ENCODE peak calls at places on chromosome 7, in six cellular contexts. One of them, this sample, is unnamed.

GRCh38 chr7:15284406-15284805 is 277.4 kb downstream of the AGMO start:
- DNase-seq in foreskin fibroblast: no peak
- DNase-seq in lung: no peak
- DNase-seq in psoas muscle: no peak
- DNase-seq in PC-9: no peak
- DNase-seq in PC-3: no peak
- DNase-seq in this sample: no peak

GRCh38 chr7:87218941-87219544 is 489 bp downstream of the TMEM243 start:
- DNase-seq in psoas muscle: peak; percentile 80
- DNase-seq in PC-9: peak; percentile 39
- DNase-seq in PC-3: peak; percentile 57
- DNase-seq in lung: peak; percentile 90
- DNase-seq in foreskin fibroblast: peak; percentile 76
- DNase-seq in this sample: peak; percentile 82

GRCh38 chr7:72444023-72444776 is 32.1 kb upstream of the CALN1 start:
- DNase-seq in PC-9: no peak
- DNase-seq in foreskin fibroblast: no peak
- DNase-seq in PC-3: no peak
- DNase-seq in psoas muscle: no peak
- DNase-seq in lung: no peak
- DNase-seq in this sample: no peak

GRCh38 chr7:118304100-118304499 is 79.6 kb downstream of the ANKRD7 start:
- DNase-seq in PC-3: no peak
- DNase-seq in PC-9: no peak
- DNase-seq in foreskin fibroblast: no peak
- DNase-seq in psoas muscle: no peak
- DNase-seq in lung: no peak
- DNase-seq in this sample: no peak

GRCh38 chr7:41339913-41340676 is 362.8 kb downstream of the INHBA start:
- DNase-seq in lung: no peak
- DNase-seq in foreskin fibroblast: no peak
- DNase-seq in PC-9: no peak
- DNase-seq in psoas muscle: no peak
- DNase-seq in PC-3: peak; percentile 83
- DNase-seq in this sample: no peak

GRCh38 chr7:138460176-138460648 is at the start of gene TRIM24:
- DNase-seq in foreskin fibroblast: no peak
- DNase-seq in psoas muscle: peak; percentile 99
- DNase-seq in PC-9: no peak
- DNase-seq in lung: peak; percentile 96
- DNase-seq in PC-3: no peak
- DNase-seq in this sample: no peak

GRCh38 chr7:85510287-85510686 is 323.4 kb upstream of the SEMA3D start:
- DNase-seq in PC-9: no peak
- DNase-seq in lung: no peak
- DNase-seq in foreskin fibroblast: peak; percentile 31
- DNase-seq in PC-3: no peak
- DNase-seq in psoas muscle: no peak
- DNase-seq in this sample: no peak

GRCh38 chr7:19248681-19249080 is 103.5 kb upstream of the FERD3L start:
- DNase-seq in psoas muscle: no peak
- DNase-seq in PC-3: peak; percentile 7
- DNase-seq in foreskin fibroblast: peak; percentile 69
- DNase-seq in lung: no peak
- DNase-seq in PC-9: no peak
- DNase-seq in this sample: no peak

GRCh38 chr7:11355571-11355970 is 381.9 kb downstream of the PHF14 start:
- DNase-seq in lung: no peak
- DNase-seq in PC-3: no peak
- DNase-seq in foreskin fibroblast: no peak
- DNase-seq in psoas muscle: no peak
- DNase-seq in PC-9: no peak
- DNase-seq in this sample: no peak

GRCh38 chr7:99219185-99219767 is 11.4 kb upstream of the KPNA7 start:
- DNase-seq in foreskin fibroblast: no peak
- DNase-seq in lung: no peak
- DNase-seq in PC-3: peak; percentile 13
- DNase-seq in PC-9: no peak
- DNase-seq in psoas muscle: no peak
- DNase-seq in this sample: no peak

GRCh38 chr7:147984265-147984664 is 606.3 kb upstream of the C7orf33 start:
- DNase-seq in lung: no peak
- DNase-seq in PC-3: no peak
- DNase-seq in psoas muscle: no peak
- DNase-seq in foreskin fibroblast: no peak
- DNase-seq in PC-9: no peak
- DNase-seq in this sample: no peak

GRCh38 chr7:53350241-53350640 is 314.8 kb downstream of the POM121L12 start:
- DNase-seq in PC-3: peak; percentile 21
- DNase-seq in PC-9: no peak
- DNase-seq in lung: no peak
- DNase-seq in psoas muscle: no peak
- DNase-seq in foreskin fibroblast: no peak
- DNase-seq in this sample: no peak

GRCh38 chr7:144827581-144828139 is 8.2 kb downstream of the TPK1 start:
- DNase-seq in psoas muscle: no peak
- DNase-seq in lung: no peak
- DNase-seq in foreskin fibroblast: peak; percentile 15
- DNase-seq in PC-3: no peak
- DNase-seq in PC-9: no peak
- DNase-seq in this sample: no peak

GRCh38 chr7:103031781-103032180 is 42.8 kb downstream of the FBXL13 start:
- DNase-seq in lung: no peak
- DNase-seq in PC-9: no peak
- DNase-seq in psoas muscle: no peak
- DNase-seq in foreskin fibroblast: peak; percentile 21
- DNase-seq in PC-3: peak; percentile 32
- DNase-seq in this sample: no peak

GRCh38 chr7:128827248-128827958 is 2.8 kb upstream of the FLNC start:
- DNase-seq in foreskin fibroblast: peak; percentile 93
- DNase-seq in PC-9: peak; percentile 55
- DNase-seq in PC-3: peak; percentile 78
- DNase-seq in psoas muscle: peak; percentile 97
- DNase-seq in lung: no peak
- DNase-seq in this sample: no peak

GRCh38 chr7:128827971-128828711 is 2.1 kb upstream of the FLNC start:
- DNase-seq in psoas muscle: peak; percentile 91
- DNase-seq in foreskin fibroblast: peak; percentile 87
- DNase-seq in PC-3: peak; percentile 45
- DNase-seq in PC-9: no peak
- DNase-seq in lung: no peak
- DNase-seq in this sample: no peak

GRCh38 chr7:128829391-128830166 is 627 bp upstream of the FLNC start:
- DNase-seq in foreskin fibroblast: peak; percentile 77
- DNase-seq in lung: no peak
- DNase-seq in PC-9: no peak
- DNase-seq in PC-3: peak; percentile 77
- DNase-seq in psoas muscle: peak; percentile 86
- DNase-seq in this sample: no peak

GRCh38 chr7:128826512-128826911 is 3.7 kb upstream of the FLNC start:
- DNase-seq in PC-3: no peak
- DNase-seq in lung: no peak
- DNase-seq in foreskin fibroblast: no peak
- DNase-seq in psoas muscle: no peak
- DNase-seq in PC-9: no peak
- DNase-seq in this sample: no peak

GRCh38 chr7:128826916-128827247 is 3.3 kb upstream of the FLNC start:
- DNase-seq in lung: no peak
- DNase-seq in foreskin fibroblast: no peak
- DNase-seq in PC-3: peak; percentile 54
- DNase-seq in PC-9: no peak
- DNase-seq in psoas muscle: no peak
- DNase-seq in this sample: no peak
- TF ChIP-seq CTCF in lung: no peak
- TF ChIP-seq CTCF in foreskin fibroblast: no peak
- TF ChIP-seq CTCF in PC-3: no peak
- TF ChIP-seq CTCF in PC-9: no peak
- TF ChIP-seq CTCF in psoas muscle: no peak
- TF ChIP-seq CTCF in this sample: no peak

DNA sequence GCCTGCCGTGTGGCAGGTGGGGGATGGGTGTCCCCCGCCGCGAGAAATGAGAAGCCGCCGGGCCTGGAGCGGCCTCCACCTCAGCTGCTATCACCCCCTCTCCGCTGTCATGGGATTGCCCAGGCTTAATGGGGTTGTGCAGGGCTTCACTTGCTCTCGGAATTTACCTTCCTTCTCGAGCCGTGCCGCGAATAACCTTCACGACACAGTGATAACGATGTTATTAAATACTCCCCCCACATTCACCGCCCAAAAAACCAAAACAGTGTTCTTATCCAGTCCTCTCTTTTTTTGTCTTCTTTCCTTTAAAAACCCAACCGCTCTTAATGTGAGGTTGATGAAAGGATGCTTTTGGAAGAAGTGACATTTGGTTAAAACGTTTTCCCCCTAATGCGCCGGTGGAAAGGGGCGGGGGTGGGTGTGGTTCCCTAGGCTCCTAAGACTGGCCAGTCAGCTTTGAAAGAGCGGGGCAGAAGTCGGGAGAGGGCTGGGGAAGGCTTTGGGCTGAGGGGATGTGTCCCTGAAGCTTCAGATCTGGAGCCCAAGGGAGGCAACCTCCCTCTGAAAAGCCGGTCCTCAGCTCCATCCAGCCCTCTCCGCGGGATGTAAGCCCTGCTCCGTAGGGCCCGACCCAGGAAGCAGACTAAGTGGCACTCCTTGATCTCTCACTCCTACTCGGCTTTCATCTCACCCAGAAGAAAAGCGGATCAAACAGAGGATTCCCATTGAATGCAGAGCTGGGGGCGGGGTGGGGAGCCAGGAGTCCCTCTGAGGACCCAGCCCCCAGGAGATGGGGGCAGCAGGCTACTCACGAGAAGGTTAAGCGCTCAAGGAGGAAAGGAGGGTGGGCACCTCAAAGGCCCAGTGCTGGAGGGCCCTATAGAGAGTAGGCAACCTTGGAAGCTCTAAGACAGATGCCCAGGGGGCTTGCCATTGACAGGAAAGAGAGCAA is 2.5 kb upstream of the EVX1 start:
- DNase-seq in foreskin fibroblast: no peak
- DNase-seq in PC-3: no peak
- DNase-seq in PC-9: no peak
- DNase-seq in lung: no peak
- DNase-seq in psoas muscle: no peak
- DNase-seq in this sample: no peak
- H3K4me3 ChIP-seq in foreskin fibroblast: no peak overlapping the region
- H3K4me3 ChIP-seq in PC-3: no peak overlapping the region
- H3K4me3 ChIP-seq in PC-9: no peak overlapping the region
- H3K4me3 ChIP-seq in lung: no peak overlapping the region
- H3K4me3 ChIP-seq in psoas muscle: peak overlapping the region; percentile 48
- H3K4me3 ChIP-seq in this sample: peak overlapping the region; percentile 33

GRCh38 chr7:20991544-20991943 is 204.9 kb upstream of the SP8 start:
- DNase-seq in lung: no peak
- DNase-seq in foreskin fibroblast: no peak
- DNase-seq in PC-9: no peak
- DNase-seq in psoas muscle: no peak
- DNase-seq in PC-3: peak; percentile 28
- DNase-seq in this sample: no peak
- TF ChIP-seq CTCF in lung: no peak
- TF ChIP-seq CTCF in foreskin fibroblast: no peak
- TF ChIP-seq CTCF in PC-9: peak; percentile 50
- TF ChIP-seq CTCF in psoas muscle: no peak
- TF ChIP-seq CTCF in PC-3: peak; percentile 60
- TF ChIP-seq CTCF in this sample: no peak

DNA sequence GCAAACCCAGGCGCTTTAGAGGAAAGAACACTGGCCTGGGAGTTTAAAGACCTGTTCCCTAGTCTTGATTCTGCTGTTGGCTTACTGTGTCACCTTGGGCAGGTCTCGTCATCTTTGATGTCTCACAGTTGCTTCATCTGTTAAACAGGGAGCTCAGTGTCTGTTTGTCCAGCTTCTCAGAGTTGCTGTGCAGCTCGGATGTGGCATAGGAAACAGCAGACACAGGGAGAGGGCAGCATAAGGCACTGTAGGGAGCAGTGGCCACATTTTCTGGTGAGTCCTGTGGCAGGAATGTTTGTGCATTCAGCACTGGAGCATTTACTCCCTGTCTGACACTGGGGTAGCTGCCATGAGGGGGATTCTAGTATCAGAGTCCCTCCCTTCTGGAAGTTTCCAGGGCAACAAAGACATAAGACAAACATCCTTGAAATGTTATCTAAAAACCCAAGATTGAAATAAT is 2.0 kb downstream of the REPIN1 start:
- DNase-seq in PC-9: no peak
- DNase-seq in lung: no peak
- DNase-seq in foreskin fibroblast: peak; percentile 77
- DNase-seq in PC-3: peak; percentile 19
- DNase-seq in psoas muscle: no peak
- DNase-seq in this sample: no peak
- H3K4me3 ChIP-seq in PC-9: peak overlapping the region; percentile 94
- H3K4me3 ChIP-seq in lung: no peak overlapping the region
- H3K4me3 ChIP-seq in foreskin fibroblast: no peak overlapping the region
- H3K4me3 ChIP-seq in PC-3: peak overlapping the region; percentile 87
- H3K4me3 ChIP-seq in psoas muscle: peak overlapping the region; percentile 97
- H3K4me3 ChIP-seq in this sample: no peak overlapping the region

GRCh38 chr7:139752148-139752547 is 25.6 kb downstream of the HIPK2 start:
- DNase-seq in psoas muscle: no peak
- DNase-seq in PC-9: no peak
- DNase-seq in lung: no peak
- DNase-seq in foreskin fibroblast: no peak
- DNase-seq in PC-3: no peak
- DNase-seq in this sample: no peak

GRCh38 chr7:139752600-139752999 is 25.2 kb downstream of the HIPK2 start:
- DNase-seq in PC-3: no peak
- DNase-seq in PC-9: no peak
- DNase-seq in psoas muscle: no peak
- DNase-seq in lung: no peak
- DNase-seq in foreskin fibroblast: no peak
- DNase-seq in this sample: no peak

GRCh38 chr7:139750459-139751095 is 27.2 kb downstream of the HIPK2 start:
- DNase-seq in lung: no peak
- DNase-seq in PC-3: no peak
- DNase-seq in foreskin fibroblast: no peak
- DNase-seq in PC-9: no peak
- DNase-seq in psoas muscle: no peak
- DNase-seq in this sample: no peak

GRCh38 chr7:139753693-139754111 is 24.1 kb downstream of the HIPK2 start:
- DNase-seq in PC-3: no peak
- DNase-seq in psoas muscle: no peak
- DNase-seq in lung: no peak
- DNase-seq in foreskin fibroblast: no peak
- DNase-seq in PC-9: no peak
- DNase-seq in this sample: no peak

GRCh38 chr7:139753079-139753692 is 24.6 kb downstream of the HIPK2 start:
- DNase-seq in foreskin fibroblast: peak; percentile 43
- DNase-seq in PC-3: peak; percentile 69
- DNase-seq in lung: no peak
- DNase-seq in psoas muscle: no peak
- DNase-seq in PC-9: no peak
- DNase-seq in this sample: no peak
- TF ChIP-seq CTCF in foreskin fibroblast: no peak
- TF ChIP-seq CTCF in PC-3: peak; percentile 42
- TF ChIP-seq CTCF in lung: no peak
- TF ChIP-seq CTCF in psoas muscle: peak; percentile 41
- TF ChIP-seq CTCF in PC-9: peak; percentile 14
- TF ChIP-seq CTCF in this sample: peak; percentile 32